ENCODE peak calls at places on chromosomes 7 and 10, in four cellular contexts. X is IMR-90, G is H1, C is GM12878. D is an unnamed sample.

GRCh38 chr10:97916586-97916985 is 66.9 kb downstream of the GOLGA7B start:
- DNase-seq in X (no peak), G (no peak), C (no peak), D (no peak)

GRCh38 chr10:22086730-22087364 is 83.3 kb upstream of the DNAJC1 start:
- DNase-seq in X (peak; percentile 54), G (no peak), C (no peak), D (peak; percentile 38)

GRCh38 chr10:42754155-42755027 is 28.2 kb upstream of the BMS1 start:
- DNase-seq in X (no peak), G (no peak), C (no peak), D (no peak)

GRCh38 chr7:130135208-130136205 is 65.2 kb downstream of the KLHDC10 start:
- DNase-seq in X (peak; percentile 45), G (no peak), C (no peak), D (no peak)

GRCh38 chr7:10022957-10023356 is 950.7 kb upstream of the PHF14 start:
- DNase-seq in X (no peak), G (no peak), C (no peak), D (peak; percentile 12)

GRCh38 chr10:130495891-130496642 is 359.9 kb downstream of the GLRX3 start:
- DNase-seq in X (peak; percentile 19), G (no peak), C (no peak), D (no peak)

GRCh38 chr10:127424594-127425264 is 124.4 kb upstream of the NPS start:
- DNase-seq in X (peak; percentile 51), G (no peak), C (no peak), D (no peak)

GRCh38 chr10:13809447-13809846 is 222.7 kb downstream of the PRPF18 start:
- DNase-seq in X (no peak), G (peak; percentile 57), C (no peak), D (no peak)

GRCh38 chr10:48612241-48612943 is 7.5 kb upstream of the ARHGAP22 start:
- DNase-seq in X (peak; percentile 38), G (no peak), C (no peak), D (no peak)

GRCh38 chr10:32501906-32502305 is 56.0 kb downstream of the CCDC7 start:
- DNase-seq in X (no peak), G (no peak), C (no peak), D (no peak)

GRCh38 chr10:62093863-62094291 is 174.8 kb downstream of the RTKN2 start:
- DNase-seq in X (peak; percentile 79), G (no peak), C (no peak), D (no peak)

GRCh38 chr10:33832124-33832787 is 497.8 kb upstream of the NRP1 start:
- DNase-seq in X (no peak), G (no peak), C (no peak), D (no peak)

GRCh38 chr10:50992356-50992866 is 81.9 kb upstream of the PRKG1 start:
- DNase-seq in X (peak; percentile 31), G (no peak), C (no peak), D (no peak)

GRCh38 chr7:1992554-1992953 is 240.2 kb downstream of the MAD1L1 start:
- DNase-seq in X (no peak), G (no peak), C (no peak), D (no peak)

GRCh38 chr7:15130666-15131541 is 228.4 kb upstream of the DGKB start:
- DNase-seq in X (peak; percentile 58), G (no peak), C (no peak), D (no peak)

GRCh38 chr10:129768437-129769355 is 195.4 kb downstream of the EBF3 start:
- DNase-seq in X (no peak), G (peak; percentile 51), C (no peak), D (no peak)

GRCh38 chr7:150863946-150864345 is 11.6 kb downstream of the AOC1 start:
- DNase-seq in X (no peak), G (no peak), C (no peak), D (no peak)

GRCh38 chr10:88032566-88032965 is 169.1 kb downstream of the PTEN start:
- DNase-seq in X (peak; percentile 86), G (no peak), C (no peak), D (no peak)

GRCh38 chr10:18486444-18486843 is 164.9 kb downstream of the NSUN6 start:
- DNase-seq in X (no peak), G (no peak), C (no peak), D (no peak)

GRCh38 chr7:28297821-28298439 is 114.4 kb upstream of the CREB5 start:
- DNase-seq in X (no peak), G (no peak), C (no peak), D (no peak)

GRCh38 chr10:112446055-112446854 is 459 bp downstream of the ZDHHC6 start:
- DNase-seq in X (peak; percentile 23), G (no peak), C (no peak), D (no peak)

GRCh38 chr10:87671416-87671815 is 11.7 kb downstream of the PAPSS2 start:
- DNase-seq in X (peak; percentile 67), G (no peak), C (no peak), D (no peak)

GRCh38 chr10:60397792-60398191 is 8.1 kb upstream of the ANK3 start:
- DNase-seq in X (peak; percentile 31), G (no peak), C (no peak), D (no peak)

GRCh38 chr10:43816351-43817321 is 168.0 kb upstream of the ZNF32 start:
- DNase-seq in X (peak; percentile 72), G (no peak), C (peak; percentile 61), D (no peak)

GRCh38 chr7:105877736-105878135 is 1.3 kb upstream of the ATXN7L1 start:
- DNase-seq in X (no peak), G (no peak), C (no peak), D (no peak)
- TF ChIP-seq RAD21 in X (no peak), G (no peak), C (no peak), D (no peak)

DNA sequence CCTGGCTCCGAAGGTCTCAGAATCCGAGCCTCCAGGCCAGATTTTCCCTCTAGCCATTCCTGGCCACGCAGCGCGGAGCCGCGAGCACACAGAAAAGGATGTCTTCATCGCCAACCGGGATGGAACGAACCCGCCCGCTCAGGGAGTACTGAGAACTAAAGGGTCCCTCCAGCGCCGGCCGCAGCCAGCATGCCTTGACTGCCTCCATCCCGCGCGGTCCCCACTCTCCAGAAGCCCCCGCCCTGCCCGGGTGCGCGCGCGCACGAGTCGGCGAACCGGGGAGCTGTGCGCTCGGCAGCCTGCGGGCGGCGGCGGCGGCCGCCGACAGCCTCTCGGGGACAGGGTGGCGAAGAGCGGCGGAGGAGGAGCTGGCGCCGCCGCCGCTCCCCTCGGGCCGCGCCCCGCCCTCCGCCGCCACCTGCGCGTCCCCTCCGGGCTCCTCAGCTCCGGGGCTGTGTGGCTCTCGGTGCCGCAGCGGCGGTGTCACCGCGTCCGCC is 640 bp upstream of the GALNT17 start:
- DNase-seq in X (no peak), G (no peak), C (no peak), D (no peak)
- TF ChIP-seq POLR2A in X (no peak), G (peak; percentile 55), C (no peak), D (no peak)

GRCh38 chr7:104363355-104363754 is 35.0 kb downstream of the LHFPL3 start:
- DNase-seq in X (no peak), G (no peak), C (no peak), D (no peak)
- H3K9ac ChIP-seq in X (no peak overlapping the region), G (no peak overlapping the region), C (no peak overlapping the region), D (no peak overlapping the region)

DNA sequence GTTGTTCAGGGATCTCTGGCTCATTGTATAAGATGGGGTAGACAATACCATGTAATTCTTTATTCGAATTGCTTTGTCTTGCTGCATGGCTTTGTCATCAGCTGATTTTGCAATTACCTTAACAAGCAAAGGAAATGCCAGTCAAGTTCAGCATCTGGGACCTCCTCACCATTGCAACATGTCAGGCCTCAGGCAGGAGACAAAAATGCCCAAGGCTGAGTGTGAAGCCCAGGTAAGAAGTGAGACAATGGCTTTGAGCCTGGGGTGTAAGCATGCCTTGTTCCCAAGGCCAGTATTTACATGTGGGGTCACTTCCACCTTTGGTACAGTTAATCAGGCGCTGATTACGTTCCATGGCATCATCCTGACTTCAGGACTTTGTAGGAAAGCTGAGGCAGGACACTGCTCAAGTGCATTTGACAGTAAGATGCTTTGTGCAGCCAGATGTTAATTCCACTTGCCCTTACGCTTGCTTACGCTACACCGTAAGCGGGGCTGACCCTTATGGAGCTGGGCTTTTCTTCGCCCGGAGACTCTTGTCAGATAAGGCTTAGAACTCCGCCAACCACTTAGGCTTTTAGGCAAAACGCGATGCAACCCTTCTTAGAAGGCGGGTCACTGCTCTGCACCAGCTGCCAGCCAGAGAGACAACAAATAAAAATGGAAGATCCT is 1.5 kb upstream of the SP4 start:
- DNase-seq in X (no peak), G (no peak), C (no peak), D (no peak)
- TF ChIP-seq RAD21 in X (no peak), G (no peak), C (no peak), D (no peak)

GRCh38 chr10:100370976-100371706 is 24.1 kb downstream of the SCD start:
- DNase-seq in X (peak; percentile 87), G (peak; percentile 25), C (peak; percentile 34), D (peak; percentile 93)
- TF ChIP-seq POLR2A in X (peak; percentile 15), G (peak; percentile 63), C (no peak), D (no peak)

DNA sequence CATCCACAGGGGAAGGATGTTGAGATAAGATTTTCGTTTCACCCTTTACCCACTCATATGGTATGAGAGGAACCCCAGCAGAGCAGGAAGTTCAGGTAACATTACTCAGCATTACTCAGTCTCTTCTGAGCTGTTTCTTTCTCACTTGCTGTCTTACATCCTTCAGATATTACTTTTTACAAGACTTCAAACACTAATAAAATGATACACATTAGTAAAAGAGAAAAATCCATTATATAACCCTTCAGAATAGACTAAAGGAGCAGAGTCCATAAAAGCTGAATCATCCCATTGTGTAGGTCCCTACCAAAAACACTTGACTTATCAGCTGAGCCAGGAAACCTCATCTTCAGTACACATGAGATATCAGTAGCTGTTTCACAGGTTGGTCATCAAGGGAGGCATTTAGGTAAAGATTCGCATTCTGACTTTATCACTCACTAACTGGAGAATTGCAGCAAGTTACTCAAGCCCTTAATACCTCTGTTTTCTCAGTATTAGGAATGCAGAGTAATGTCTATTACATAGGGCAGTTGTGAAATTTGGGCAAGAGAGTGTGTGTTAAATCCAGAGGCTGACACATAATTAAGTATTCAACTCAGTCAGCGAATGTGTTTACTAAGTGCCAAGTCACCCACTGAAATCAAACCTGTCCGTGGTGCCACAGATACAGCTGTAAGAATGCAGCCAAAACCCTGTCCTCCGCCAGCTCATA is 44.7 kb downstream of the KLF6 start:
- DNase-seq in X (peak; percentile 76), G (no peak), C (no peak), D (peak; percentile 51)
- H3K9ac ChIP-seq in X (no peak overlapping the region), G (no peak overlapping the region), C (no peak overlapping the region), D (no peak overlapping the region)

DNA sequence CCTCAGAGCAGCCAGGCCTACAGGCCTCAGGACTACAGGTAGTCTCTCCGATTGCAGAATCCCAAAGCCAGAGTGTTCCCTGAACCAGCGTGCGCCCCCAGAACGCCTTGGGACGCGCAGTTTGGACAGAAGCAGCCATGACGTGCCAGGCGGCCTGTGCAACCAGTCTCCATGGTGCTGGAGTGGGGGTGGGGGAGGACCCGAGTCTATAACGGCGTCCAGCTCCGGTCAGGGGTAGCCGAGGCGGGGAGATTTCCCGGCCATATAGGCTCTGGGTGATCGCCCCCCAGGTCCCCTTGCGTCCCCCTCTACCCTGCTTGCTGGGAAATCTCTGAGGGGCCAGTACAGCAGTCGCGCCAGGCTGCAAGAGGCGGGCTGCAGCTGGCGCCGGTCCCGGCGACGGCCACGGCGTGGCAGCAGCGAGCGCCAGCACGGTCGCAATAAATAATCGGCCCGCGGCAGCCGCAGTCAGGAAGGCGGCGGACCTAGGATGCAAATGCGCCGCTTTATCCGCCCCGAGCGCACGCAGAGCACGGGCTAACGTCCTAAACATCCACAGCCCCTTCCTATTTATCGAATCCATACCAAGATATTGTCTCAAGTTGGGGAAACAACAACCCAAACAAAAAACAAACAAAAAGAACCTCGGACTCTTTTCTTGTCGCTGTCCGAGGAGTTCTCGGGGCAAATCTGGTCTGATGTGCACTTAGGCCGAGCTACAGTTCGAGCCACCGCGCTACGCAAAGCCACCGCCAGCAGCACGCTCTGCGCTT is 1.6 kb downstream of the HOXA3 start:
- DNase-seq in X (peak; percentile 78), G (no peak), C (no peak), D (no peak)
- TF ChIP-seq RAD21 in X (peak; percentile 50), G (peak; percentile 66), C (peak; percentile 30), D (no peak)